ENCODE peak calls at places on chromosomes 5 and 9, in four cellular contexts. F, Q, S and I are unnamed samples.
A peak's percentile ranks its signal among the peaks of the same experiment; 100 is the strongest.

GRCh38 chr9:88174324-88174723 is 36.0 kb upstream of the SPATA31C2 start:
- DNase-seq in Q (no peak), S (no peak), F (no peak), I (no peak)

GRCh38 chr9:90099262-90099982 is 494.6 kb downstream of the GADD45G start:
- DNase-seq in F (no peak), Q (peak; percentile 8), S (no peak), I (no peak)

GRCh38 chr5:168931638-168932345 is 352.6 kb upstream of the PANK3 start:
- DNase-seq in Q (no peak), S (no peak), F (no peak), I (peak; percentile 83)

GRCh38 chr5:150059623-150060022 is 26.7 kb downstream of the CSF1R start:
- DNase-seq in F (no peak), Q (no peak), S (no peak), I (no peak)

GRCh38 chr9:98095401-98095800 is 23.6 kb downstream of the TRIM14 start:
- DNase-seq in Q (no peak), S (no peak), F (no peak), I (no peak)

GRCh38 chr9:120256146-120256545 is 323.8 kb downstream of the CDK5RAP2 start:
- DNase-seq in Q (no peak), S (no peak), F (no peak), I (no peak)

GRCh38 chr5:152331006-152331405 is 74.1 kb downstream of the NMUR2 start:
- DNase-seq in S (no peak), F (no peak), Q (no peak), I (no peak)

GRCh38 chr9:127977877-127978647 is 2.7 kb downstream of the EEIG1 start:
- DNase-seq in Q (peak; percentile 34), F (peak; percentile 42), S (no peak), I (no peak)

GRCh38 chr9:127635198-127635735 is 23.2 kb downstream of the STXBP1 start:
- DNase-seq in S (no peak), Q (no peak), F (no peak), I (no peak)

GRCh38 chr5:77882670-77883257 is 106.6 kb upstream of the TBCA start:
- DNase-seq in Q (peak; percentile 38), F (peak; percentile 56), S (no peak), I (peak; percentile 76)

DNA sequence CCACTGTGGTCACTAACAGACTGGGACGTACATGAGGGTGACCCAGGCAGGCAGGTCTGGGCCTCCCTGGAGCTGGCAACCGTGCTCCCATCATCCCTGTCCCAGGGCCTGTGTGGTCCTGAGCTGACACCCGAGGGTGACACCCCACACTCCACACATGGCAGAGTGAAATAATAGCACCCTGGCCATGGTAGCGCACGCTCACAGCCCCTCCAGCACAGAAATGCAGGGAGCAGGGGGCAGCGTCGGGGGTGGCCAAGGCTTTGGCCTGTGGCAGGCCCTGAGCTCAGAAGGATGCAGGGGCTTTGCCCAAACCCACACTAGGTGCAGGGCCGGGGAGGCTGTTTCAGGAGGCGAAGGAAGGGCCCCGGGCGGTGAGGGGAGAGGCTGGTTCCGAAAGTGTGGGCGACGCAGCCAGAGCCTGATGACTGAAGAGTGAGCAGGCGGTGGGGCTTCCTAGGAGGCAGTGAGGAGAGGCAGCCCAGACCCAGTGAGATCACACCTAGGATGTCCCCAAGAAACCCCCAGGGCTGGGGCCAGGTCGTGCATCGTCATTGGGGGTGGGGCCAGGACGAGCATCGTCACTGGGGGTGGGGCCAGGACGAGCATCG is 12.9 kb downstream of the OR2V2 start:
- DNase-seq in F (no peak), S (peak; percentile 60), Q (peak; percentile 89), I (no peak)
- H3K4me3 ChIP-seq in F (peak overlapping the region; percentile 49), S (peak overlapping the region; percentile 42), Q (peak overlapping the region; percentile 53), I (peak overlapping the region; percentile 44)

DNA sequence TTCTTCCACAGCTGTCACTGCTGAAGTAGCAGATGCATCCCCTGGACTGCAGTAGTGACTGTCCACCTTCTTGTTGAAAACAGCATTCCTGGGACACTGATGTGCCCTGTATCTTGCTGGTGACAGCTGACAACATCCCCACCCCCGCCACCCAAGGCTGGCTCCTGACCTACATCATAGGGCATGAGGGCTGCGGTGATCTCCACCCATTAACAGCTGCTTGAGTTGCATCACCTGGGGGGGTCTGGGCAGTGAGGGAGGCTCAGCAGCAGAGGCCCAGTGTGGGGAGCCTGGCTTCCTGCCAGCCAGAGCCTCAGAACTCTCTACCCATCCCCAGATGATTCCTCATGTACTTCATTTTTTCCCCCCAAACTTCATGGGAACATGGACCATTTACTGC is 4.1 kb downstream of the PRUNE2 start:
- DNase-seq in S (no peak), Q (no peak), F (no peak), I (no peak)
- H3K4me3 ChIP-seq in S (no peak overlapping the region), Q (no peak overlapping the region), F (no peak overlapping the region), I (no peak overlapping the region)

GRCh38 chr9:22005700-22006605 is 3.2 kb downstream of the CDKN2B start:
- DNase-seq in F (no peak), Q (no peak), S (no peak), I (no peak)
- H3K4me3 ChIP-seq in F (peak overlapping the region; percentile 52), Q (no peak overlapping the region), S (no peak overlapping the region), I (peak overlapping the region; percentile 89)

GRCh38 chr5:134099288-134099872 is 15.1 kb upstream of the TCF7 start:
- DNase-seq in Q (peak; percentile 73), S (no peak), F (no peak), I (no peak)
- H3K4me3 ChIP-seq in Q (peak overlapping the region; percentile 21), S (peak overlapping the region; percentile 27), F (no peak overlapping the region), I (no peak overlapping the region)

DNA sequence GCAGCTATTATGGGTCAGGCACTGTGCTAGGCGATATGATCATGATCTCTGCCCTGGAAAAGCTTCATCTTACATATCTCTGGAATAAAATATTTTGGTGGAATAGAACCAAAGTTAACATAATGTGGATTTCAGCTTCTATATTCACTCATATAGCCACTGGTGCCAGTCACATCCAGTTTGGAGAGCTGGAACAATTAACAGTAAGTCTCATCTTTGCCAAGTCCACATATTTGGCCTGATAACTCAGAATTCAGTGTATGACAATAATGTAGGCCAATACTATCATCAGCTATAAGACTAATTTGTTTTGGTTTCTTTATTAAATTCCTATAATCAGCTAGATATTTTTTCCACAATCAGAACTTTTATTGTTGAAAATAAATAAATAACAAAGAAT is 5.9 kb upstream of the FAM13B start:
- DNase-seq in F (no peak), Q (no peak), S (no peak), I (no peak)
- H3K4me3 ChIP-seq in F (no peak overlapping the region), Q (no peak overlapping the region), S (no peak overlapping the region), I (no peak overlapping the region)

DNA sequence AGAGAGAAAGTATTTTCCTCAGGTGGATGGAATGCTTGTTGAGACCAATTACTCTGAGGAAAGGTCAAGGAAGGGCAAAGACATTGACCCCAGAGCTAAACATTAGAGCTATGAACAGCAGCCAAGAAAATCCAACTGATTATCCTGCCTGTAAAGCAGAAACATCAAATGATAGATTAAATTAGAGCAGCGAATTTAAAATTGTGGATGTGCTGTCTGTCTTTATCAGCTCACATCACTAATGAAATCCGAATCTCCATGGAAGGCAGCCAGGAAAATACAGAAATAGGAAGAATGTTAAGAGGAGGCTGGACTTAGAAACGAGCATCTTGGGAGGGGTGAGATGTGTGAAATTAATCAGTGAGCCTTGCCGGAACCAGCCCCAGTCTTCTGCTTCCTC is 191.0 kb downstream of the PJA2 start:
- DNase-seq in Q (no peak), F (no peak), S (no peak), I (no peak)
- H3K4me3 ChIP-seq in Q (no peak overlapping the region), F (no peak overlapping the region), S (no peak overlapping the region), I (no peak overlapping the region)

DNA sequence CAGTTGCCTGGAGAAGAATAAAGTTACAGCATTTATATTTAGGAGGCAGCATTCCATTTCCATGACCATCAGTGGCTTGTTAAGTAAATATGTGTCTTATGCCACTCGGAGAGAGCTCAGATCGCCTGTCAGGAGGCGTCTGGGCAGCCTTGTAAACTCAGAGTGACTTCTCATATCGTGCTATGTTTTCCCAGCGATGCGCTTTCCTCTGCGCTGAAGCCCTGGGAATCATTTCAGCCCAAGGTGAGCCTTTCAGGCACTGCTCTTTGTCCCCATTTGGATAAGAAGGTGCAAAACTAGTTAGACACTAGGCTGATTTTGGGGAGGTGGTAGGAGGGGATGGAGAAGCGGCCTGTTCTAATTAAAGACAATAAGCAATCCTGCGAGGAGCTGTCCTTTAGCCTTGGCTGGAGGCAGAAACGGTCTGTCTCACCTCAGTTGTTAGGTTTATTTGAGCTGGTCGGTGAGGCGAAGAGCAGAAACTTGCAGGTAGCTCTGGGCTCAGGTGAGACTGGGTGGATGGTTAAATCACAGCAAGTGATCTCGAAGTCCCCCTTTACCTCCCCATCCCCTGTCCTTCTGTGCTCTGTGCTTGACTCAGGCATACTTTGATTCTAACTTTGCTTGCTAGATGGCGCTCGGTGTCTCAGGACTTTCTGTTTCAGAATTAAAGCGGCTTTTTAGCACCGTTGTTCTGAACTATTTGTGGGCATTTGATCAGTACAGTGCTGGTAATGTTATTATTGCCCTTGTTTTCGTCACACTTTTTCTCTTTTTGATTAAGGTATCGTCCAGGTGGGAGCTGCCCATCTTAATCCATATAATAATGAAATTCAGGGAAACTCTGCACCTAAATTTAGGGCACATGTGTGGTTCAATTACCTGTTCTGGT is 24.6 kb downstream of the NR2F1 start:
- DNase-seq in S (no peak), Q (peak; percentile 53), F (no peak), I (no peak)
- H3K4me3 ChIP-seq in S (no peak overlapping the region), Q (no peak overlapping the region), F (peak overlapping the region; percentile 48), I (peak overlapping the region; percentile 20)

GRCh38 chr9:81635526-81636279 is 53.6 kb downstream of the TLE1 start:
- DNase-seq in Q (no peak), S (no peak), F (no peak), I (no peak)
- H3K4me3 ChIP-seq in Q (no peak overlapping the region), S (no peak overlapping the region), F (no peak overlapping the region), I (no peak overlapping the region)

GRCh38 chr5:79547429-79547822 is 33.5 kb upstream of the HOMER1 start:
- DNase-seq in Q (no peak), S (no peak), F (no peak), I (no peak)
- H3K4me3 ChIP-seq in Q (no peak overlapping the region), S (no peak overlapping the region), F (no peak overlapping the region), I (no peak overlapping the region)